ENCODE peak calls at places on chromosome 16, in four cellular contexts. T is progenitor cell of endocrine pancreas, Z is mesothelial cell of epicardium, R is endothelial cell. N is an unnamed sample.

GRCh38 chr16:21072976-21073375 is 77.7 kb downstream of the DNAH3 start:
- DNase-seq in T (no peak), Z (no peak), R (no peak), N (no peak)

GRCh38 chr16:27364493-27365141 is 37.4 kb upstream of the IL21R start:
- DNase-seq in T (no peak), Z (no peak), R (no peak), N (peak)

GRCh38 chr16:3458278-3458851 is 14.9 kb downstream of the NAA60 start:
- DNase-seq in T (no peak), Z (peak), R (peak), N (no peak)

GRCh38 chr16:86823895-86824671 is 245.7 kb downstream of the FOXL1 start:
- DNase-seq in T (no peak), Z (no peak), R (no peak), N (peak)

GRCh38 chr16:28569011-28569410 is 15.3 kb downstream of the SGF29 start:
- DNase-seq in T (no peak), Z (no peak), R (no peak), N (no peak)

GRCh38 chr16:20849587-20850390 is 43.5 kb downstream of the REXO5 start:
- DNase-seq in T (peak), Z (peak), R (peak), N (peak)

GRCh38 chr16:55512941-55513340 is 4.1 kb downstream of the LPCAT2 start:
- DNase-seq in T (no peak), Z (no peak), R (no peak), N (no peak)

GRCh38 chr16:81275064-81275532 is 36.6 kb downstream of the BCO1 start:
- DNase-seq in T (no peak), Z (no peak), R (no peak), N (no peak)

GRCh38 chr16:85556456-85557082 is 56.6 kb upstream of the GSE1 start:
- DNase-seq in T (peak), Z (no peak), R (peak), N (peak)

GRCh38 chr16:3021449-3022207 is 1.5 kb downstream of the TNFRSF12A start:
- DNase-seq in T (peak), Z (peak), R (peak), N (peak)

GRCh38 chr16:74252329-74252728 is 44.3 kb upstream of the PSMD7 start:
- DNase-seq in T (no peak), Z (no peak), R (no peak), N (no peak)

GRCh38 chr16:65384441-65384840 is 262.6 kb upstream of the CDH11 start:
- DNase-seq in T (no peak), Z (no peak), R (no peak), N (no peak)

GRCh38 chr16:30570621-30571443 is 682 bp downstream of the ZNF688 start:
- DNase-seq in T (no peak), Z (peak), R (peak), N (no peak)

GRCh38 chr16:85673529-85674417 is 15.0 kb downstream of the GINS2 start:
- DNase-seq in T (no peak), Z (no peak), R (no peak), N (peak)

GRCh38 chr16:10521681-10522274 is 58.6 kb downstream of the EMP2 start:
- DNase-seq in T (peak), Z (peak), R (peak), N (peak)

GRCh38 chr16:89371968-89372634 is 118.3 kb downstream of the ANKRD11 start:
- DNase-seq in T (no peak), Z (no peak), R (no peak), N (no peak)

GRCh38 chr16:77491091-77491490 is 56.3 kb upstream of the ADAMTS18 start:
- DNase-seq in T (no peak), Z (no peak), R (no peak), N (no peak)

GRCh38 chr16:28505489-28506137 is 1.0 kb downstream of the IL27 start:
- DNase-seq in T (no peak), Z (no peak), R (no peak), N (no peak)

GRCh38 chr16:9854665-9855064 is 327.6 kb downstream of the GRIN2A start:
- DNase-seq in T (no peak), Z (no peak), R (no peak), N (no peak)

GRCh38 chr16:86396318-86396882 is 113.9 kb upstream of the FOXF1 start:
- DNase-seq in T (no peak), Z (peak), R (no peak), N (no peak)

GRCh38 chr16:84054271-84054670 is 11.7 kb upstream of the SLC38A8 start:
- DNase-seq in T (no peak), Z (no peak), R (no peak), N (no peak)

GRCh38 chr16:87056083-87056482 is 261.1 kb downstream of the C16orf95 start:
- DNase-seq in T (no peak), Z (no peak), R (no peak), N (peak)

GRCh38 chr16:50821586-50821985 is 79.7 kb downstream of the CYLD start:
- DNase-seq in T (no peak), Z (no peak), R (no peak), N (peak)
- TF ChIP-seq CTCF in T (no peak), Z (no peak), R (no peak), N (no peak)

GRCh38 chr16:56960681-56961281 is 969 bp upstream of the CETP start:
- DNase-seq in T (no peak), Z (no peak), R (no peak), N (no peak)

GRCh38 chr16:56956076-56956475 is 5.7 kb upstream of the CETP start:
- DNase-seq in T (no peak), Z (no peak), R (no peak), N (no peak)

GRCh38 chr16:56953006-56953405 is 8.7 kb upstream of the CETP start:
- DNase-seq in T (no peak), Z (no peak), R (no peak), N (no peak)

GRCh38 chr16:56961386-56961785 is 364 bp upstream of the CETP start:
- DNase-seq in T (no peak), Z (no peak), R (no peak), N (no peak)

DNA sequence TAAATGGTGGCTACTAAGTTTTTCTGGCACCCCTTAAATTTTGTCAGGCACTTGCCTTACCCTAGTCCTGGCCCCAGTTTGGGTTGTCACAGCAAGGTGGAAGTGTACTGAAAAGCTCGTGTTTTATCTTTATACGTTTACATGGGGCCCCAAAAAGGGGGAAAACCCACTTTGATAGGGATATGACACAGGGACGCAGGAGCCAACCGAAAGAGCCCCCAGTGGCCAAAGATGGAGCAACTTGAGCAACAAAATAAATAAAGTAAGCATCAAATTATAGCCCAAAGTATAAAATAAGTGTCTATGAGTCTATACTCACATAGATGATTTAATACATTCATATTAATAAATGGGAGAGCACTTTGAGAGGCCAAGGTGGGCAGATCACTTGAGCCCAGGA is 5.0 kb upstream of the CETP start:
- DNase-seq in T (no peak), Z (no peak), R (no peak), N (no peak)
- TF ChIP-seq CTCF in T (no peak), Z (no peak), R (no peak), N (no peak)

GRCh38 chr16:19116711-19117449 is 3.1 kb downstream of the ITPRIPL2 start:
- DNase-seq in T (no peak), Z (no peak), R (no peak), N (peak)

GRCh38 chr16:19118938-19119431 is 5.2 kb downstream of the ITPRIPL2 start:
- DNase-seq in T (no peak), Z (no peak), R (no peak), N (peak)

GRCh38 chr16:19114359-19115147 is 789 bp downstream of the ITPRIPL2 start:
- DNase-seq in T (peak), Z (no peak), R (peak), N (peak)

GRCh38 chr16:19113577-19114358 is at the start of gene ITPRIPL2:
- DNase-seq in T (peak), Z (peak), R (peak), N (peak)

GRCh38 chr16:19115148-19116021 is 1.6 kb downstream of the ITPRIPL2 start:
- DNase-seq in T (no peak), Z (no peak), R (no peak), N (no peak)
- TF ChIP-seq CTCF in T (no peak), Z (no peak), R (peak), N (no peak)

GRCh38 chr16:67884684-67885083 is at the start of gene NRN1L:
- DNase-seq in T (peak), Z (peak), R (peak), N (peak)
- TF ChIP-seq CTCF in T (no peak), Z (no peak), R (no peak), N (no peak)

GRCh38 chr16:51298800-51299199 is 147.7 kb upstream of the SALL1 start:
- DNase-seq in T (no peak), Z (no peak), R (no peak), N (no peak)

GRCh38 chr16:51305337-51305736 is 154.3 kb upstream of the SALL1 start:
- DNase-seq in T (no peak), Z (no peak), R (no peak), N (no peak)

GRCh38 chr16:51306116-51306515 is 155.0 kb upstream of the SALL1 start:
- DNase-seq in T (no peak), Z (no peak), R (no peak), N (no peak)

DNA sequence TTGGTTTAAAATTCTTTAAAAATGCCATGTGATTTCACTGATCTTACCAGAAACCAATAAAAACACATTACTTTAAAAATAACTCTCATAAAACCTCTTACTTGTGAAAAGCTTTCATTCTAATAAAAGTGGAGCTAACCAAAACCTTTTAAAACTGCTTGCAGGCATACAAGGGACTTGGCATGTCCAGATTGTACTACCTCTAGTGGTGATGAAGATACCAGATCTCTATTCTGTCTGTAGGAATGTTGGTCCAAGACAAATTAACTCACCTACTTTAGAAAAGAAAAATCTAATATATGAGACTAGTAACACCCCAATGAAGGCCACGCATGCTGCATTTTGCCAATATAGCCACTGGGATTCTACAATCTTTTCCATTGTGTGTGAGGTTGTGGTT is 151.0 kb upstream of the SALL1 start:
- DNase-seq in T (no peak), Z (no peak), R (no peak), N (no peak)
- TF ChIP-seq CTCF in T (no peak), Z (no peak), R (no peak), N (no peak)

DNA sequence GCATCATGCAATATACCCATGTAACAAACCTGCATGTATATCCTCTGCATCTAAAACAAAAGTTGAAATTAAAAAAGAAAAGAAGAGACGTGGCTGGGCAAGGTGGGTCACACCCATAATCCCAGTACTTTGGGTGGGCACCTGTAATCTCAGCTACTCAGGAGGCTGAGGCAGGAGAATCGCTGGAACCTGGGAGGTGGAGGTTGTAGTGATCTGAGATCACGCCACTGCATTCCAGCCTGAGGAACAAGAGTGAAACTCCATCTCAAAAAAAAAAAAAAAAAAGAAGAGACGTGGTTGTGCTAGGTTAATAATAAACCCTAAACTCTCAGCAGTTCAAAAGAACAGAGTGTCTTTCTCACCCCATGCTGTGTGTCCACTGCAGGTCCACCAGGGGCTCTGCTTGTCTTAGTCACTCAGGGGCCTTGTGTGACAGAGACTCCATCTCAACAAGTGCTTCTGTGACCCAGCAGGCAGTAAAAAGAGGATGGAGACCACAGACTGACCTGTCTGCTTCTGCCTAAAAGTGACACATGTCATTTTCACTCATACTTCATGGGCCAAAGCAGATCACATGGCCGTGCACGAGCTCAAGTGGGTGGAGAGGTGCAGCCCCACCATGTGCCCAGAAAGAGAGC is 22.3 kb upstream of the N4BP1 start:
- DNase-seq in T (no peak), Z (no peak), R (no peak), N (no peak)
- TF ChIP-seq CTCF in T (no peak), Z (no peak), R (no peak), N (no peak)

DNA sequence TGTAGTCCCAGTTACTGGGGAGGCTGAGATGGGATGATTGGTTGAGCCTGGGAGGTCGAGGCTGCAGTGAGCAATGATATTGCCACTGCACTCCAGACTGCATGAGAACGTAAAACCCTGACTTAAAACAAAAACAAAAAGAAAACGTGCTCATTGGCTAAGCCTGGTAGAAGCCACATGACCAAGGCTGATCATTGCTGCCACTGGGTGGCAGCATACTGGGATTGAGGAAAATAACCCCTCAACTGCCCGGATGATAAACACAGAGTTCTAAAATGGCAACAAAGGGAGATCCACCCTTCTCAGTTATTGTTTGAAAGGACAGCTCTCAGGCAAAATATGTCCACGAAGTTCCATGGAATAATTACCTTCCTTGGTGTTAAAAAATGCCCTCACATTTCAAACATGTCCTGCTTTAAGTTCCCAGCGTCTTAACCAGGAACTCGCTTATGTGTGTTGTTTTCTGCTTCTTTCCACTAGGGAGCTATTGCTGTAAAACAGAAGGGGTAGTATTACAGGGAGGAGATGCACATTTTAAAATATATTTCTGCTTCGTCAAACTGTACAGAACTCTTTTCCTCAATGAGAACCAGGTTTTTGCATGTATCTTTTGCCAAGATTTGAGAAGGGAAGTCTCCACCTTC is 675.3 kb downstream of the MAF start:
- DNase-seq in T (no peak), Z (no peak), R (peak), N (peak)
- TF ChIP-seq CTCF in T (peak), Z (peak), R (peak), N (peak)

N was measured in MCF 10A.